ENCODE peak calls at places on chromosomes 1 and 21, in eight cellular contexts. One of them, this sample, is unnamed. For H3K36me3, the result is how much of the 10 kb centered on the place peaks cover.

GRCh38 chr21:37281993-37282392 is 14.9 kb upstream of the VPS26C start:
- DNase-seq in HCT116: no peak
- DNase-seq in GM23248: no peak
- DNase-seq in hepatocyte: peak
- DNase-seq in fibroblast of lung: no peak
- DNase-seq in mesenchymal stem cell: no peak
- DNase-seq in DND-41: no peak
- DNase-seq in mesendoderm: no peak
- DNase-seq in this sample: no peak

GRCh38 chr1:156608036-156608674 is 6.9 kb upstream of the GPATCH4 start:
- DNase-seq in HCT116: peak
- DNase-seq in mesendoderm: peak
- DNase-seq in mesenchymal stem cell: peak
- DNase-seq in fibroblast of lung: peak
- DNase-seq in GM23248: peak
- DNase-seq in DND-41: peak
- DNase-seq in hepatocyte: peak
- DNase-seq in this sample: peak

GRCh38 chr1:199590708-199591107 is 436.8 kb upstream of the NR5A2 start:
- DNase-seq in mesenchymal stem cell: no peak
- DNase-seq in mesendoderm: no peak
- DNase-seq in hepatocyte: no peak
- DNase-seq in HCT116: no peak
- DNase-seq in GM23248: no peak
- DNase-seq in DND-41: no peak
- DNase-seq in fibroblast of lung: no peak
- DNase-seq in this sample: no peak

GRCh38 chr1:225474986-225475820 is 47.4 kb upstream of the LBR start:
- DNase-seq in fibroblast of lung: peak
- DNase-seq in GM23248: peak
- DNase-seq in hepatocyte: peak
- DNase-seq in HCT116: peak
- DNase-seq in mesenchymal stem cell: peak
- DNase-seq in DND-41: peak
- DNase-seq in mesendoderm: peak
- DNase-seq in this sample: peak

GRCh38 chr1:168469690-168470089 is 74.1 kb downstream of the XCL2 start:
- DNase-seq in mesenchymal stem cell: peak
- DNase-seq in DND-41: peak
- DNase-seq in fibroblast of lung: peak
- DNase-seq in mesendoderm: peak
- DNase-seq in HCT116: peak
- DNase-seq in hepatocyte: peak
- DNase-seq in GM23248: peak
- DNase-seq in this sample: no peak

GRCh38 chr1:202852163-202852904 is 36.6 kb downstream of the RABIF start:
- DNase-seq in HCT116: peak
- DNase-seq in mesenchymal stem cell: peak
- DNase-seq in hepatocyte: peak
- DNase-seq in GM23248: peak
- DNase-seq in DND-41: peak
- DNase-seq in mesendoderm: peak
- DNase-seq in fibroblast of lung: peak
- DNase-seq in this sample: peak

GRCh38 chr1:55781944-55782482 is 566.8 kb upstream of the USP24 start:
- DNase-seq in fibroblast of lung: peak
- DNase-seq in mesendoderm: no peak
- DNase-seq in GM23248: peak
- DNase-seq in mesenchymal stem cell: peak
- DNase-seq in DND-41: no peak
- DNase-seq in hepatocyte: peak
- DNase-seq in HCT116: peak
- DNase-seq in this sample: no peak

GRCh38 chr21:17352937-17353655 is 159.7 kb upstream of the CXADR start:
- DNase-seq in mesendoderm: no peak
- DNase-seq in fibroblast of lung: no peak
- DNase-seq in hepatocyte: no peak
- DNase-seq in HCT116: no peak
- DNase-seq in mesenchymal stem cell: no peak
- DNase-seq in GM23248: no peak
- DNase-seq in DND-41: peak
- DNase-seq in this sample: no peak

GRCh38 chr1:2937805-2938204 is 83.5 kb upstream of the ACTRT2 start:
- DNase-seq in GM23248: no peak
- DNase-seq in DND-41: no peak
- DNase-seq in hepatocyte: no peak
- DNase-seq in HCT116: no peak
- DNase-seq in mesenchymal stem cell: no peak
- DNase-seq in mesendoderm: no peak
- DNase-seq in fibroblast of lung: no peak
- DNase-seq in this sample: no peak

GRCh38 chr21:28908351-28908750 is 84.3 kb downstream of the LTN1 start:
- DNase-seq in mesenchymal stem cell: no peak
- DNase-seq in hepatocyte: no peak
- DNase-seq in mesendoderm: no peak
- DNase-seq in DND-41: no peak
- DNase-seq in GM23248: no peak
- DNase-seq in fibroblast of lung: no peak
- DNase-seq in HCT116: no peak
- DNase-seq in this sample: no peak

GRCh38 chr21:40507978-40508377 is 339.0 kb downstream of the DSCAM start:
- DNase-seq in GM23248: no peak
- DNase-seq in HCT116: no peak
- DNase-seq in mesenchymal stem cell: no peak
- DNase-seq in fibroblast of lung: peak
- DNase-seq in hepatocyte: peak
- DNase-seq in mesendoderm: no peak
- DNase-seq in DND-41: no peak
- DNase-seq in this sample: no peak

GRCh38 chr1:54254055-54254454 is 54.1 kb downstream of the MRPL37 start:
- DNase-seq in mesenchymal stem cell: no peak
- DNase-seq in HCT116: no peak
- DNase-seq in mesendoderm: no peak
- DNase-seq in fibroblast of lung: no peak
- DNase-seq in DND-41: no peak
- DNase-seq in GM23248: peak
- DNase-seq in hepatocyte: no peak
- DNase-seq in this sample: no peak

GRCh38 chr1:7171574-7171973 is 386.3 kb downstream of the CAMTA1 start:
- DNase-seq in mesendoderm: no peak
- DNase-seq in hepatocyte: no peak
- DNase-seq in mesenchymal stem cell: no peak
- DNase-seq in GM23248: no peak
- DNase-seq in HCT116: no peak
- DNase-seq in DND-41: no peak
- DNase-seq in fibroblast of lung: no peak
- DNase-seq in this sample: no peak

DNA sequence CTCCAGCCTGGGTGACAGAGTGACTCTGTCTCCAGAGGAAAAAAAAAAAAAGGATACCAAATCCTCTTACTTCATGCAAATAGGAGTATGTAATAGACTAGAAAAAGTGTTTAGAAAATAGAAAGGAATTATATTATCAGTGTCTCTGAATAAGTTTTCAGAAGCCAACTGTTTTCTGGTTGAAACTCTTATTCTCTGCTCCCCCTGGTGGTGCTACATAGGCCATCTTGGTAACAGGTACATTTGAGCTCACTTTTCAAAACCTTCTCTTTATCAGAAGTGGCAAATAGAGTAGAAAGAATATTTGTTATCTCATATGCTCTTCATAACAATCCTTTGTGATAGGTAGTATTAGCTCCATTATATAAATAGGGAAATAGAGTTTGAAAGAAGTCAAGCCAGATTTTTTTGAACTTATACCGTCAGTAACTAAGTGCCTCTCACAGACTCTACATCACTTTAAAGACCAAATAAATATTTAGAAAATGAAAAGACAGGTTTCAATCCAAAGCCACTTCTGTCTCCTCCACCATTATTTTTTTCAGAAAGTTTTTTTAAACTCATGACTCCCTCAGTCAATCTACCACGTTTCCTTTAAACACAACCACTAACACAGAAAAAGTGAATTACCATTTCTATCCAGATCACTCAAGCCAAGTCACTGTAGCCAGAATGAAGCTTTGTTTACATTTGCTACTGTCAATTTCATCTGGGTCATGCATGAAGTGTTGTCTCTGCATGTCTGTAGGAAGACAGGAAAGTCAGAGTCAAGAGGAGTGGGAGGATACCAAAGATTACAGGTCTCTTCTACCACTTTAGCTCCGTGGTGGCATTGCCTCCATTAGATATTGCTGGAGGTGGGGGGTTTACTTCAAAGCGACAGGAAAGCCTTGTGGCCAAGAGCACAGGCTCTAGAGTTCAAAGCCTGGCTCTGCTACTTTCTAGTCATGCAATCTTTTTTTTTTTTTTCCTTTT is 45.6 kb downstream of the IL23R start:
- DNase-seq in mesenchymal stem cell: peak
- DNase-seq in hepatocyte: peak
- DNase-seq in DND-41: peak
- DNase-seq in mesendoderm: peak
- DNase-seq in GM23248: peak
- DNase-seq in HCT116: peak
- DNase-seq in fibroblast of lung: peak
- DNase-seq in this sample: peak
- H3K4me2 ChIP-seq in mesenchymal stem cell: no peak
- H3K4me2 ChIP-seq in hepatocyte: no peak
- H3K4me2 ChIP-seq in DND-41: no peak
- H3K4me2 ChIP-seq in mesendoderm: no peak
- H3K4me2 ChIP-seq in GM23248: no peak
- H3K4me2 ChIP-seq in HCT116: no peak
- H3K4me2 ChIP-seq in fibroblast of lung: no peak
- H3K4me2 ChIP-seq in this sample: no peak

GRCh38 chr1:20014153-20014552 is 34.7 kb upstream of the PLA2G2A start:
- DNase-seq in GM23248: no peak
- DNase-seq in mesenchymal stem cell: no peak
- DNase-seq in fibroblast of lung: no peak
- DNase-seq in HCT116: no peak
- DNase-seq in mesendoderm: no peak
- DNase-seq in DND-41: no peak
- DNase-seq in hepatocyte: no peak
- DNase-seq in this sample: no peak
- H3K36me3 ChIP-seq in GM23248: under half
- H3K36me3 ChIP-seq in mesenchymal stem cell: under half
- H3K36me3 ChIP-seq in fibroblast of lung: under half
- H3K36me3 ChIP-seq in HCT116: under half
- H3K36me3 ChIP-seq in mesendoderm: under half
- H3K36me3 ChIP-seq in DND-41: under half
- H3K36me3 ChIP-seq in hepatocyte: under half
- H3K36me3 ChIP-seq in this sample: under half

DNA sequence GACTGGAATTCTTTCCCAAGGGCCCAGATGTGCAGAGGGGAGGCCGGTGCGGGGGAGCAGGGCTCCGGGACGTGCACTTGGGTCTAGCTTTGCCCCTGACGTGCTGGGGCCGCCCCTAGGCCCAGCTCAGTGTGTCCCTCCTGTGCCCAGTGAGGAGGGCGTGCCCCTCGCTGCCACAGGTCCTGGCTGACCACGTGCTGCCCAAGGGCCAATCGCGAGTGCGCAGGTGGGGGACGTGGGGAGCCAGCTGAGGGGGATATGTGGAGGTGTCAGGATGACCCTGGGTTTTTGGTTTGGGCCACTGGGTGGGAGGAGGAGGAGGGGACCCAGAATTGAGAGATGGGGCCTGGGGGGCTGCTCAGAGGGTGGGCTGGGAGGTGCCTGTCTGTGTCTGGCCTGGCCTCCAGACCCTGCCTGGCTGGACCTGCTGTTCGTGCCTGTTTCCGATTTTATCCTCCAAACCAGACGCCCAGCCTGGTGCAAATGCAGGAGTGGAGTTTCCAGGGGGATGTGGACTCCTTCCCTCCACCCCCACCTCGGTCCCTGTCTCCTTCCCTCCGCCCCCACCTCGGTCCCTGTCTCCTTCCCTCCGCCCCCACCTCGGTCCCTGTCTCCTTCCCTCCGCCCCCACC is 6.1 kb upstream of the RNF223 start:
- DNase-seq in HCT116: peak
- DNase-seq in GM23248: peak
- DNase-seq in hepatocyte: peak
- DNase-seq in fibroblast of lung: peak
- DNase-seq in mesendoderm: peak
- DNase-seq in DND-41: no peak
- DNase-seq in mesenchymal stem cell: peak
- DNase-seq in this sample: no peak
- H3K4me2 ChIP-seq in HCT116: peak
- H3K4me2 ChIP-seq in GM23248: peak
- H3K4me2 ChIP-seq in hepatocyte: peak
- H3K4me2 ChIP-seq in fibroblast of lung: peak
- H3K4me2 ChIP-seq in mesendoderm: peak
- H3K4me2 ChIP-seq in DND-41: no peak
- H3K4me2 ChIP-seq in mesenchymal stem cell: peak
- H3K4me2 ChIP-seq in this sample: peak

GRCh38 chr1:201851949-201852348 is 23.0 kb downstream of the IPO9 start:
- DNase-seq in hepatocyte: no peak
- DNase-seq in HCT116: no peak
- DNase-seq in mesenchymal stem cell: no peak
- DNase-seq in mesendoderm: no peak
- DNase-seq in GM23248: no peak
- DNase-seq in fibroblast of lung: no peak
- DNase-seq in DND-41: no peak
- DNase-seq in this sample: no peak

GRCh38 chr1:201847150-201847549 is 18.2 kb downstream of the IPO9 start:
- DNase-seq in GM23248: no peak
- DNase-seq in mesendoderm: no peak
- DNase-seq in DND-41: no peak
- DNase-seq in hepatocyte: no peak
- DNase-seq in fibroblast of lung: no peak
- DNase-seq in HCT116: no peak
- DNase-seq in mesenchymal stem cell: no peak
- DNase-seq in this sample: no peak

GRCh38 chr1:201848230-201848629 is 19.3 kb downstream of the IPO9 start:
- DNase-seq in fibroblast of lung: no peak
- DNase-seq in GM23248: no peak
- DNase-seq in mesenchymal stem cell: no peak
- DNase-seq in HCT116: no peak
- DNase-seq in hepatocyte: no peak
- DNase-seq in mesendoderm: no peak
- DNase-seq in DND-41: no peak
- DNase-seq in this sample: no peak

GRCh38 chr1:201850053-201850397 is 21.1 kb downstream of the IPO9 start:
- DNase-seq in GM23248: peak
- DNase-seq in mesendoderm: peak
- DNase-seq in mesenchymal stem cell: peak
- DNase-seq in hepatocyte: no peak
- DNase-seq in HCT116: no peak
- DNase-seq in DND-41: no peak
- DNase-seq in fibroblast of lung: peak
- DNase-seq in this sample: no peak

DNA sequence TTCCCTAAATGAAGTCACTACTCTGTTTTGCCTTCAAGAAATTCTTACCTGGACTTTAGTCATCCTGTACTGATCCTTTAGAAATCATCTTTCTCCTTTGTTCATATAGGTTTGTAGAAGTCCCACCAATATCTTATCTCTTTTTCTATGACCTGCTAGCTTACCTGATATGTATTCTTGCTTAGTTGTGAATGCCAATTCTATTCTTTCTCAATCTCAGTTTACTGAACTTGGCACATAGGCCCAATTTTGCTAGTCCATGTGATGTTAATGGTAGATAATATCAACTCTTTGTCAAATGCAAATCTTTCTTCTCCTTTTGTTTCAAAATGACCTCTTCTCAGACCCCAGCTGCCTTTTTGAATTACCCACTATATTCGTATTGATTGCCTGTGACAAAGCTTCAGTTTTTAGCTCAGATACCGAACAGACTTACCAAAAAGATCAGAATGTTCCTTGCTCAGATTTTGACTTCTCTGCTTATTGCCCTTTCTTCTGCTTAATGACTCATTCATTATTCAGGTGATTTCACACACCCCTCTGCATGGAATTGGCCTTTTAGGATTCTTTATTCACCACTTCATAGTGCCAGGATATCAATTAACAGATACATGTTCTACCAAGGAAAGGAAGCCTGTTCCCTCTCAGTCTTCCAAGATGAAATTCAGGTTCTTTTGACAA is 20.6 kb downstream of the IPO9 start:
- DNase-seq in HCT116: no peak
- DNase-seq in mesenchymal stem cell: no peak
- DNase-seq in mesendoderm: no peak
- DNase-seq in DND-41: no peak
- DNase-seq in hepatocyte: no peak
- DNase-seq in fibroblast of lung: no peak
- DNase-seq in GM23248: no peak
- DNase-seq in this sample: no peak
- H3K36me3 ChIP-seq in HCT116: half or more
- H3K36me3 ChIP-seq in mesenchymal stem cell: half or more
- H3K36me3 ChIP-seq in mesendoderm: under half
- H3K36me3 ChIP-seq in DND-41: half or more
- H3K36me3 ChIP-seq in hepatocyte: under half
- H3K36me3 ChIP-seq in fibroblast of lung: under half
- H3K36me3 ChIP-seq in GM23248: under half
- H3K36me3 ChIP-seq in this sample: half or more